ENCODE peak calls at places on chromosomes 3 and 15, in four cellular contexts. K, N, J and C are unnamed samples.

GRCh38 chr3:143099213-143099612 is 20.4 kb upstream of the CHST2 start:
- DNase-seq in K (no peak), N (no peak), J (no peak), C (no peak)

GRCh38 chr3:176872771-176873209 is 324.5 kb downstream of the TBL1XR1 start:
- DNase-seq in K (no peak), N (peak), J (no peak), C (peak)

GRCh38 chr3:67460841-67461240 is 193.6 kb downstream of the SUCLG2 start:
- DNase-seq in K (no peak), N (no peak), J (no peak), C (no peak)

GRCh38 chr3:127867986-127868385 is 45.7 kb upstream of the MGLL start:
- DNase-seq in K (no peak), N (no peak), J (no peak), C (no peak)

GRCh38 chr3:7407107-7407506 is 546.2 kb downstream of the GRM7 start:
- DNase-seq in K (no peak), N (no peak), J (no peak), C (no peak)

GRCh38 chr3:30776186-30776815 is 118.2 kb downstream of the GADL1 start:
- DNase-seq in K (no peak), N (no peak), J (no peak), C (no peak)

GRCh38 chr3:52446042-52446441 is 1.1 kb upstream of the SEMA3G start:
- DNase-seq in K (no peak), N (no peak), J (no peak), C (no peak)

GRCh38 chr3:9942164-9942563 is 8.5 kb downstream of the CRELD1 start:
- DNase-seq in K (no peak), N (no peak), J (no peak), C (no peak)

GRCh38 chr3:178808748-178809147 is 262.9 kb downstream of the ZMAT3 start:
- DNase-seq in K (no peak), N (no peak), J (no peak), C (no peak)

GRCh38 chr3:30548605-30549004 is 57.8 kb upstream of the TGFBR2 start:
- DNase-seq in K (no peak), N (peak), J (no peak), C (no peak)

GRCh38 chr15:74108111-74108510 is 22.3 kb upstream of the ISLR2 start:
- DNase-seq in K (no peak), N (no peak), J (no peak), C (no peak)

GRCh38 chr3:119588112-119588511 is 8.8 kb downstream of the ADPRH start:
- DNase-seq in K (peak), N (peak), J (no peak), C (peak)

GRCh38 chr15:47750030-47750739 is 32.9 kb downstream of the SEMA6D start:
- DNase-seq in K (no peak), N (no peak), J (no peak), C (no peak)

GRCh38 chr3:5389057-5389456 is 201.6 kb downstream of the EDEM1 start:
- DNase-seq in K (no peak), N (no peak), J (peak), C (no peak)

GRCh38 chr3:47432673-47433072 is 43.1 kb downstream of the SCAP start:
- DNase-seq in K (no peak), N (no peak), J (no peak), C (peak)

GRCh38 chr15:100769043-100769974 is 110.3 kb upstream of the ALDH1A3 start:
- DNase-seq in K (no peak), N (no peak), J (no peak), C (peak)

GRCh38 chr3:86673981-86674380 is 317.0 kb downstream of the VGLL3 start:
- DNase-seq in K (no peak), N (no peak), J (no peak), C (no peak)

GRCh38 chr15:76393614-76394013 is 57.0 kb downstream of the ISL2 start:
- DNase-seq in K (no peak), N (no peak), J (no peak), C (no peak)

GRCh38 chr3:100032262-100032661 is 82.0 kb downstream of the FILIP1L start:
- DNase-seq in K (no peak), N (no peak), J (no peak), C (peak)

GRCh38 chr3:97896129-97896528 is 74.3 kb downstream of the CRYBG3 start:
- DNase-seq in K (no peak), N (no peak), J (no peak), C (no peak)

DNA sequence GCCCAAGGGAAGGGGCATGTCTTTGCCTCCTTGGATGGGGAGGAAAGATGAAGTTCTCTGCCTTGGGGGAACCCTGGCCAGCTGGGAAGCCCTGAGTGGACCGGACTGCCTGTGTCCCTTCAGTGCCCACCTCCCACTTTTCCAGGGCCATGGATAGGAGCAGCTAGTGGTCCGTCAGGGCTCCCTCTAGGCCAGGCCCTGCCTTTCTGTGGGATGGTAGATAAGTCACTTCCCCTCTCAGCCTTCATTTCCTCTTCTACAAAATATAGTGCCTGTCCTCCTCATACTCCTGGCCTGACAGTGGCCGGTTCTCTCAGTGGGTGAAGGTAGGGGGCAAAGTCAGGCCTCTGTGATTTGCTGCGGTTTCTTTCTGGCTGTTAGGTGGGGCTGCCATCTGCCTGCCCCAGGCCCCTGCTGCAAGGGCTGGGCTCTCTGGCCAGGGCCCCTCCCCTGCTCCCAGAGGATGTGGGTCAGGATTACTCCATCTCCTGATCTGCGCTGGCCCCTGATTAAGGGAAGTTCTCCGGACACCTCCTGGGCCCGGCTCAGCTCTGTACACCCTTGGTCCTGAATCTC is 1.4 kb downstream of the PLEKHO2 start:
- DNase-seq in K (peak), N (peak), J (no peak), C (peak)
- TF ChIP-seq POLR2A in K (peak), N (no peak), J (no peak), C (peak)

DNA sequence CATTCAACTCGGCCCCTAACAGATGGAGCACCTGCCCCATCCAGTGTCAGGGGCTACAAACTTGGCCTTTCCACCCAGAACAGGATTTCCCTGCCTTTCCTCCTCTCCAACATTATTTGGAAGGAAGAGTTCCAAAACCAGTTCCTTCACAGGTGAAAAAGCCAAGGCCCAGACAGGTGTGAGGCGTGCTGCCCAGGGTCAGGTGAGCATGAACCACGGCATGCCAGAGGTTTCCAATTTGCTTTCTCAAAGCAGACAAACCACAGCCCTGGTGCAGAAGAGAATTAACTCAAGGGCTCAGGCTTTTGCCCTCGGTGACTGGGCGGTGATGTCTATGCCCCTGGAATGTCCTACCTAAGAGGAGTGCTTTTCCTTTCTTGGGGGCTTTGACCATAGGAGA is 43.2 kb downstream of the LDHAL6B start:
- DNase-seq in K (no peak), N (no peak), J (no peak), C (no peak)
- TF ChIP-seq POLR2A in K (no peak), N (no peak), J (no peak), C (no peak)

GRCh38 chr3:42502429-42503250 is at the start of gene VIPR1:
- DNase-seq in K (peak), N (peak), J (peak), C (peak)
- TF ChIP-seq POLR2A in K (no peak), N (no peak), J (no peak), C (no peak)

GRCh38 chr3:11718582-11719405 is 75.1 kb upstream of the VGLL4 start:
- DNase-seq in K (peak), N (peak), J (peak), C (peak)
- TF ChIP-seq POLR2A in K (no peak), N (no peak), J (peak), C (peak)

DNA sequence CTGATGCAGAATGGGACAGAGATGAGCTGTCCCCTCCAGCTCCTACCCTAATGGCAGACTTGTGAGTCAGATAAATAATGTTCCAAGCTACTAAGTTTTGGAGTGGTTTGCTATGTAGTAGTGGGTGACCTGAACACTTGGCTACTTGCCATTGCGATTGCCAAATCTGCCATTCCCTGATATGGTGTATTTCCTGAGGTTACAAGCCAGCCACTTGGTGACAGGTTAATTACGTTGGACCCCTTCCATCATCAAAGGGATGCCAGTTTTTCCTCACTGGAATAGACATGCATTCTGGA is 33.6 kb downstream of the MORF4L1 start:
- DNase-seq in K (no peak), N (no peak), J (no peak), C (peak)
- TF ChIP-seq POLR2A in K (no peak), N (no peak), J (no peak), C (no peak)

GRCh38 chr15:69414702-69415161 is 583 bp downstream of the KIF23 start:
- DNase-seq in K (peak), N (peak), J (peak), C (peak)
- TF ChIP-seq POLR2A in K (no peak), N (no peak), J (no peak), C (peak)

DNA sequence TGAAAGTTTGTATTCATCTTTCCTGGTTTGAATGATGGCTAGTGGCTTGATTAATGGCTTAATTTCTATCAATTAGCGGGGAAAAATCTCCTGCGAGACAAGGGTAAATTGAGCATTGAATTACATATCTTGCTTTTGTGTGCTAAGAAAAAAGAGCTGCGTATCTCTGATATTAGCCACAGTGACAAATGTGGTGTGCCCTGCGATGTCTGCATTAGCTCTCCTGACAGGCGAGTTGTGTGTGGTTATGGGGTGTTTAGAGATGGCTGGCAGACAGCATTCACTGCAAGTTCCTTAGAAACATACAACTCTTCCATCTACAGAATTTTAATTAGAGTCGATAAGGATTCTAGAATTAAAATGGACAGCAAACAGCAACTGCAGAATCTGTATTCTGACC is 42.7 kb upstream of the MLF1 start:
- DNase-seq in K (no peak), N (no peak), J (no peak), C (no peak)
- TF ChIP-seq POLR2A in K (no peak), N (no peak), J (no peak), C (no peak)